ENCODE peak calls at places on chromosomes 4 and X, in five cellular contexts. One of them, this sample, is unnamed.
A peak's percentile ranks its signal among the peaks of the same experiment; 100 is the strongest.

GRCh38 chrX:27336466-27337091 is 126.6 kb downstream of the PPP4R3C start:
- DNase-seq in endodermal cell: peak; percentile 82
- DNase-seq in IMR-90: peak; percentile 2
- DNase-seq in CD4-positive, alpha-beta T cell: no peak
- DNase-seq in adrenal gland: peak; percentile 15
- DNase-seq in this sample: peak; percentile 46

GRCh38 chrX:32483534-32484136 is 727.7 kb downstream of the DMD start:
- DNase-seq in endodermal cell: no peak
- DNase-seq in CD4-positive, alpha-beta T cell: no peak
- DNase-seq in IMR-90: no peak
- DNase-seq in adrenal gland: no peak
- DNase-seq in this sample: no peak

GRCh38 chr4:41009411-41009810 is 204.9 kb downstream of the APBB2 start:
- DNase-seq in CD4-positive, alpha-beta T cell: no peak
- DNase-seq in adrenal gland: no peak
- DNase-seq in endodermal cell: no peak
- DNase-seq in IMR-90: peak; percentile 87
- DNase-seq in this sample: no peak

GRCh38 chr4:113300384-113301011 is 251.0 kb downstream of the ANK2 start:
- DNase-seq in adrenal gland: no peak
- DNase-seq in CD4-positive, alpha-beta T cell: no peak
- DNase-seq in endodermal cell: no peak
- DNase-seq in IMR-90: peak; percentile 90
- DNase-seq in this sample: no peak

GRCh38 chr4:87529187-87529586 is at the start of gene SPARCL1:
- DNase-seq in endodermal cell: peak; percentile 49
- DNase-seq in CD4-positive, alpha-beta T cell: no peak
- DNase-seq in IMR-90: no peak
- DNase-seq in adrenal gland: no peak
- DNase-seq in this sample: no peak

GRCh38 chr4:137310593-137311490 is 221.5 kb downstream of the PCDH18 start:
- DNase-seq in adrenal gland: no peak
- DNase-seq in IMR-90: peak; percentile 91
- DNase-seq in endodermal cell: no peak
- DNase-seq in CD4-positive, alpha-beta T cell: no peak
- DNase-seq in this sample: no peak

GRCh38 chr4:62431513-62431912 is 1231.4 kb downstream of the ADGRL3 start:
- DNase-seq in adrenal gland: no peak
- DNase-seq in CD4-positive, alpha-beta T cell: no peak
- DNase-seq in endodermal cell: no peak
- DNase-seq in IMR-90: no peak
- DNase-seq in this sample: no peak

GRCh38 chrX:134313418-134313817 is 76.4 kb downstream of the CCDC160 start:
- DNase-seq in endodermal cell: no peak
- DNase-seq in IMR-90: no peak
- DNase-seq in CD4-positive, alpha-beta T cell: no peak
- DNase-seq in adrenal gland: no peak
- DNase-seq in this sample: no peak

GRCh38 chr4:53019485-53020382 is 157.6 kb downstream of the RASL11B start:
- DNase-seq in endodermal cell: no peak
- DNase-seq in CD4-positive, alpha-beta T cell: no peak
- DNase-seq in adrenal gland: no peak
- DNase-seq in IMR-90: peak; percentile 71
- DNase-seq in this sample: no peak

GRCh38 chrX:23803931-23804381 is 21.0 kb downstream of the SAT1 start:
- DNase-seq in adrenal gland: no peak
- DNase-seq in IMR-90: peak; percentile 67
- DNase-seq in CD4-positive, alpha-beta T cell: no peak
- DNase-seq in endodermal cell: no peak
- DNase-seq in this sample: no peak

GRCh38 chr4:22498866-22499265 is 17.0 kb downstream of the ADGRA3 start:
- DNase-seq in adrenal gland: no peak
- DNase-seq in endodermal cell: no peak
- DNase-seq in CD4-positive, alpha-beta T cell: no peak
- DNase-seq in IMR-90: no peak
- DNase-seq in this sample: no peak

GRCh38 chrX:7147978-7148824 is at the start of gene PUDP:
- DNase-seq in endodermal cell: peak; percentile 90
- DNase-seq in adrenal gland: peak; percentile 92
- DNase-seq in IMR-90: peak; percentile 83
- DNase-seq in CD4-positive, alpha-beta T cell: peak; percentile 74
- DNase-seq in this sample: peak; percentile 83
- TF ChIP-seq CTCF in endodermal cell: peak; percentile 48
- TF ChIP-seq CTCF in adrenal gland: peak; percentile 23
- TF ChIP-seq CTCF in IMR-90: peak; percentile 24
- TF ChIP-seq CTCF in CD4-positive, alpha-beta T cell: no peak
- TF ChIP-seq CTCF in this sample: no peak

DNA sequence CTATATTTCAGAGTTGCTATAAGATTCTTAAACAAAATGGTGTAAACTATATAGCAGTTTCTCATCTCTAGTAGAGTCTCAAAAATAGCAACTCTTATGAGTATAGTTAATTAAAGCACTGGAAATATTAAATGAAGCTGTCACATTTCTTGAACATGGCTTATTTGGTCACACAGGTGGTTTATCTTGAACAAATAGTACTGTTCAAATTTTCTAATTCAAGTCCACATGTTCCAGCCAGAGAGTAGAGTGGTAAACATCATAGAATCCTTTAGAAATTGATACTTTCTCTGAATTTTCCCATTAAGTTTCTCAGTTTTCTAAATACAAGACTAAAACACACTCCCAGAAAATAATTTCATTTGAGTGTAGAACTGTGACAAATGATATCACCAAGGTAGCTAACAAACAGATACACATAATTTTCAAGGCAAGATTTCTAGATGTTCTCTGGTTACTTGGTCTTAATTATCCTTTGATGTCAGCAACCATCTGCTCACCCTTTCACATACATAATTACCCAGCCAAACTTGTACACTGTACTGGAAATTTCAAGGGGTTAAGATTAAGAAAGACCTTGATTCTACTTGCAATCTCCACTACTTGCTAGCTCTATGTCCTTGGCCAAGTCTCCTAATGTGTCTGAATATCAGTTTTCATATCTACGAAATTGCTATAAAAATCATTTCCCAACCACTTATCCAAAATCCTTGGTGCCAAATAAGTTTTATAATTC is 24.3 kb upstream of the PAK3 start:
- DNase-seq in endodermal cell: no peak
- DNase-seq in IMR-90: no peak
- DNase-seq in adrenal gland: no peak
- DNase-seq in CD4-positive, alpha-beta T cell: no peak
- DNase-seq in this sample: no peak
- H3K27me3 ChIP-seq in endodermal cell: no peaks in the 10 kb centered on the region
- H3K27me3 ChIP-seq in IMR-90: peaks cover 2% of the 10 kb centered on the region
- H3K27me3 ChIP-seq in adrenal gland: peaks cover 18% of the 10 kb centered on the region
- H3K27me3 ChIP-seq in CD4-positive, alpha-beta T cell: no peaks in the 10 kb centered on the region
- H3K27me3 ChIP-seq in this sample: no peaks in the 10 kb centered on the region

GRCh38 chr4:103994059-103994458 is 274.3 kb upstream of the TACR3 start:
- DNase-seq in CD4-positive, alpha-beta T cell: no peak
- DNase-seq in IMR-90: no peak
- DNase-seq in adrenal gland: no peak
- DNase-seq in endodermal cell: no peak
- DNase-seq in this sample: no peak
- TF ChIP-seq CTCF in CD4-positive, alpha-beta T cell: no peak
- TF ChIP-seq CTCF in IMR-90: no peak
- TF ChIP-seq CTCF in adrenal gland: no peak
- TF ChIP-seq CTCF in endodermal cell: peak; percentile 85
- TF ChIP-seq CTCF in this sample: no peak

GRCh38 chr4:13546374-13546854 is 2.1 kb upstream of the NKX3-2 start:
- DNase-seq in adrenal gland: no peak
- DNase-seq in endodermal cell: peak; percentile 58
- DNase-seq in IMR-90: no peak
- DNase-seq in CD4-positive, alpha-beta T cell: no peak
- DNase-seq in this sample: no peak
- H3K27me3 ChIP-seq in adrenal gland: peaks cover 86% of the 10 kb centered on the region
- H3K27me3 ChIP-seq in endodermal cell: peaks cover 83% of the 10 kb centered on the region
- H3K27me3 ChIP-seq in IMR-90: peaks cover 59% of the 10 kb centered on the region
- H3K27me3 ChIP-seq in CD4-positive, alpha-beta T cell: peaks cover 89% of the 10 kb centered on the region
- H3K27me3 ChIP-seq in this sample: peaks cover 55% of the 10 kb centered on the region

DNA sequence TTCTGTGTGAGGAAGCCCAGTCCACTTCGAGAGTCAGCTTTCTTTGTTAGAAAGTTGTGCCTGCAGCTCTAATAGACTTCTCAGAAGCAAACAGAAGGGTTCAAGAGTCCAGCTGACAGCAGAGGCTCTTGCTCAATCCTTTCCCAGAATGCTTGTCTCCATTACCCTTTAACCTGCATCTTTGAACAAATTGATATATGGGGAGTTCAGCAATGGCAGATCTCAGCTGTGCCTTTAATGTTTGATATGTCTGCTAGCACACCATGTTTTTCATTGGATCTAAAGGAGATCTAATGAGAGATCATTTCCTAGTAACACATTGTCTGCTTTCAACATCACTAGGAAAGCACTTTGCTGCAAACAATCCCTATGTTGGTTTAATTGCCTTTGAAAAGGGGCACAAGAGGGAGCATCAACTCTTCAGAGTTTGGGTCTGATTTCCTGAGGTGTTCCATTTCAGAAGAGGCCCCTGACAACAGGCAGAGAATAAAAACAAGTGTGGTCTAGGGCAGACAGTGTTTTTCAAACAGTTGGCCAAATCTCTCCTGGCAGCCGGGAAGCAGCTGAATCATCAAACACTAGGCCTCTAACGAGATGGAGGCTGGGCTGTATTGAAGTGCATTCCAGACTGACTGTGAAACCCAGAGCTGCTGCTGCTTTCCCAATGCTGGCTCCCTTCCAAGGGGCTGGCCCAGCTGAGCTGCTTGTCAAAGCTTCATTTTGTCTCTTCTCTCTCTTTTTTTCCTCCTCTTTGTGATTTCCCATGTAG is 55.6 kb downstream of the LUZP4 start:
- DNase-seq in CD4-positive, alpha-beta T cell: no peak
- DNase-seq in IMR-90: peak; percentile 95
- DNase-seq in adrenal gland: peak; percentile 79
- DNase-seq in endodermal cell: peak; percentile 83
- DNase-seq in this sample: no peak
- TF ChIP-seq CTCF in CD4-positive, alpha-beta T cell: no peak
- TF ChIP-seq CTCF in IMR-90: no peak
- TF ChIP-seq CTCF in adrenal gland: no peak
- TF ChIP-seq CTCF in endodermal cell: no peak
- TF ChIP-seq CTCF in this sample: no peak